ENCODE peak calls at places on chromosomes 16 and 17, in four cellular contexts. B is CD8-positive, alpha-beta T cell; P is ecto neural progenitor cell; U is memory B cell. W is an unnamed sample.

GRCh38 chr16:51875834-51876725 is 670.9 kb downstream of the TOX3 start:
- DNase-seq in B (no peak), P (no peak), U (no peak), W (no peak)

GRCh38 chr17:43609613-43610385 is 51.9 kb downstream of the MEOX1 start:
- DNase-seq in B (no peak), P (no peak), U (no peak), W (no peak)

GRCh38 chr16:22092143-22092933 is at the start of gene VWA3A:
- DNase-seq in B (no peak), P (peak), U (no peak), W (peak)

GRCh38 chr17:69516911-69517310 is 102.4 kb downstream of the MAP2K6 start:
- DNase-seq in B (no peak), P (no peak), U (peak), W (no peak)

GRCh38 chr16:19175492-19176262 is 7.6 kb downstream of the SYT17 start:
- DNase-seq in B (no peak), P (no peak), U (no peak), W (no peak)

GRCh38 chr17:80970044-80970761 is 21.4 kb upstream of the CHMP6 start:
- DNase-seq in B (peak), P (peak), U (peak), W (no peak)

GRCh38 chr17:142102-142661 is 4.8 kb downstream of the SCGB1C2 start:
- DNase-seq in B (peak), P (no peak), U (no peak), W (no peak)

GRCh38 chr17:28317965-28318758 is 838 bp upstream of the TMEM97 start:
- DNase-seq in B (no peak), P (peak), U (no peak), W (peak)

GRCh38 chr16:27238591-27238990 is 30.0 kb downstream of the NSMCE1 start:
- DNase-seq in B (no peak), P (no peak), U (no peak), W (peak)

GRCh38 chr17:21030375-21030774 is 12.4 kb downstream of the USP22 start:
- DNase-seq in B (no peak), P (no peak), U (no peak), W (no peak)

GRCh38 chr16:84042879-84043485 is 387 bp upstream of the SLC38A8 start:
- DNase-seq in B (no peak), P (no peak), U (no peak), W (peak)

GRCh38 chr16:9122342-9122741 is 30.9 kb downstream of the HAPSTR1 start:
- DNase-seq in B (no peak), P (no peak), U (no peak), W (no peak)

GRCh38 chr16:79599837-79600635 is 501 bp downstream of the MAF start:
- DNase-seq in B (peak), P (peak), U (peak), W (peak)

GRCh38 chr16:4306439-4307214 is 9.2 kb upstream of the GLIS2 start:
- DNase-seq in B (peak), P (no peak), U (no peak), W (peak)

GRCh38 chr16:87206646-87207451 is 110.3 kb downstream of the C16orf95 start:
- DNase-seq in B (no peak), P (no peak), U (no peak), W (no peak)

GRCh38 chr16:80507538-80507937 is 33.3 kb upstream of the DYNLRB2 start:
- DNase-seq in B (no peak), P (no peak), U (no peak), W (no peak)

GRCh38 chr16:50709061-50709695 is 15.8 kb downstream of the NOD2 start:
- DNase-seq in B (no peak), P (no peak), U (no peak), W (no peak)

GRCh38 chr16:89279666-89280481 is 62.4 kb downstream of the ZNF778 start:
- DNase-seq in B (no peak), P (no peak), U (no peak), W (no peak)

GRCh38 chr16:12097523-12098428 is 121.2 kb downstream of the SNX29 start:
- DNase-seq in B (no peak), P (no peak), U (no peak), W (peak)

GRCh38 chr16:3654249-3654991 is at the start of gene DNASE1:
- DNase-seq in B (peak), P (peak), U (peak), W (peak)

GRCh38 chr17:76049239-76049638 is 22.1 kb upstream of the EVPL start:
- DNase-seq in B (no peak), P (no peak), U (no peak), W (no peak)

GRCh38 chr16:4407543-4408322 is 8.7 kb downstream of the CORO7 start:
- DNase-seq in B (no peak), P (no peak), U (no peak), W (no peak)

GRCh38 chr16:85313541-85314208 is 201.4 kb upstream of the CIBAR2 start:
- DNase-seq in B (no peak), P (no peak), U (no peak), W (no peak)

GRCh38 chr16:24721830-24722238 is 7.6 kb upstream of the TNRC6A start:
- DNase-seq in B (peak), P (no peak), U (no peak), W (no peak)

GRCh38 chr16:84897911-84898377 is 78.2 kb downstream of the CRISPLD2 start:
- DNase-seq in B (no peak), P (no peak), U (no peak), W (no peak)

GRCh38 chr16:78437352-78437968 is 338.0 kb downstream of the WWOX start:
- DNase-seq in B (peak), P (peak), U (peak), W (no peak)

GRCh38 chr17:79820959-79821330 is 18.3 kb downstream of the CBX4 start:
- DNase-seq in B (no peak), P (no peak), U (no peak), W (no peak)

W was measured in islet precursor cell.